ENCODE peak calls at places on chromosomes 4 and X, in nine cellular contexts. T, B, U, M, Q, I, O, K and C are unnamed samples.

GRCh38 chrX:68695206-68695845 is 47.9 kb downstream of the STARD8 start:
- DNase-seq in T (no peak), B (no peak), U (no peak), M (no peak), Q (no peak), I (no peak), O (peak; percentile 26), K (no peak), C (no peak)

GRCh38 chr4:177726111-177726510 is 283.9 kb upstream of the AGA start:
- DNase-seq in T (no peak), B (peak; percentile 36), U (no peak), M (no peak), Q (no peak), I (no peak), O (no peak), K (no peak), C (no peak)

GRCh38 chrX:39616098-39616729 is 481.5 kb downstream of the BCOR start:
- DNase-seq in T (no peak), B (no peak), U (no peak), M (no peak), Q (no peak), I (no peak), O (no peak), K (no peak), C (no peak)

GRCh38 chrX:24392709-24393108 is 32.3 kb downstream of the SUPT20HL1 start:
- DNase-seq in T (no peak), B (no peak), U (no peak), M (no peak), Q (no peak), I (no peak), O (no peak), K (no peak), C (no peak)

GRCh38 chr4:54439831-54440243 is 210.7 kb downstream of the PDGFRA start:
- DNase-seq in T (peak; percentile 60), B (peak; percentile 41), U (no peak), M (peak; percentile 15), Q (peak; percentile 45), I (peak; percentile 25), O (no peak), K (peak; percentile 5), C (no peak)

GRCh38 chr4:29037501-29037900 is 1682.7 kb upstream of the PCDH7 start:
- DNase-seq in T (no peak), B (no peak), U (no peak), M (no peak), Q (no peak), I (no peak), O (no peak), K (no peak), C (no peak)

GRCh38 chr4:29304595-29304994 is 1415.6 kb upstream of the PCDH7 start:
- DNase-seq in T (no peak), B (peak; percentile 42), U (no peak), M (no peak), Q (no peak), I (no peak), O (no peak), K (no peak), C (no peak)

GRCh38 chrX:964831-965416 is 247.5 kb downstream of the CRLF2 start:
- DNase-seq in T (no peak), B (no peak), U (no peak), M (no peak), Q (no peak), I (no peak), O (no peak), K (no peak), C (no peak)

GRCh38 chrX:2714551-2714950 is 23.5 kb downstream of the CD99 start:
- DNase-seq in T (peak; percentile 13), B (no peak), U (no peak), M (no peak), Q (no peak), I (no peak), O (no peak), K (no peak), C (no peak)

GRCh38 chr4:183182873-183183725 is 84.0 kb downstream of the WWC2 start:
- DNase-seq in T (no peak), B (peak; percentile 91), U (no peak), M (peak; percentile 22), Q (no peak), I (no peak), O (no peak), K (no peak), C (no peak)

GRCh38 chr4:147865926-147866325 is 134.0 kb downstream of the ARHGAP10 start:
- DNase-seq in T (no peak), B (peak; percentile 60), U (no peak), M (no peak), Q (no peak), I (no peak), O (no peak), K (no peak), C (no peak)

GRCh38 chr4:19983072-19983471 is 268.6 kb upstream of the SLIT2 start:
- DNase-seq in T (no peak), B (peak; percentile 99), U (no peak), M (no peak), Q (no peak), I (no peak), O (no peak), K (no peak), C (no peak)

GRCh38 chr4:1854752-1855151 is 1.2 kb downstream of the LETM1 start:
- DNase-seq in T (no peak), B (no peak), U (no peak), M (no peak), Q (no peak), I (no peak), O (no peak), K (no peak), C (no peak)

GRCh38 chr4:1857931-1858330 is 2.0 kb upstream of the LETM1 start:
- DNase-seq in T (no peak), B (no peak), U (no peak), M (no peak), Q (no peak), I (no peak), O (no peak), K (no peak), C (no peak)

GRCh38 chr4:1856920-1857699 is 1.2 kb upstream of the LETM1 start:
- DNase-seq in T (no peak), B (no peak), U (no peak), M (peak; percentile 52), Q (no peak), I (peak; percentile 43), O (no peak), K (peak; percentile 81), C (no peak)

GRCh38 chr4:1855334-1856070 is 454 bp downstream of the LETM1 start:
- DNase-seq in T (no peak), B (no peak), U (no peak), M (peak; percentile 42), Q (peak; percentile 54), I (peak; percentile 73), O (no peak), K (peak; percentile 33), C (no peak)

GRCh38 chr4:1856071-1856919 is at the start of gene LETM1:
- DNase-seq in T (peak; percentile 96), B (peak; percentile 95), U (peak; percentile 76), M (peak; percentile 95), Q (peak; percentile 98), I (peak; percentile 91), O (peak; percentile 68), K (peak; percentile 97), C (peak; percentile 83)
- TF ChIP-seq POLR2A in T (no peak), B (peak; percentile 67), U (peak; percentile 50), M (peak; percentile 64), Q (peak; percentile 66), I (peak; percentile 90), O (peak; percentile 82), K (no peak), C (peak; percentile 36)

DNA sequence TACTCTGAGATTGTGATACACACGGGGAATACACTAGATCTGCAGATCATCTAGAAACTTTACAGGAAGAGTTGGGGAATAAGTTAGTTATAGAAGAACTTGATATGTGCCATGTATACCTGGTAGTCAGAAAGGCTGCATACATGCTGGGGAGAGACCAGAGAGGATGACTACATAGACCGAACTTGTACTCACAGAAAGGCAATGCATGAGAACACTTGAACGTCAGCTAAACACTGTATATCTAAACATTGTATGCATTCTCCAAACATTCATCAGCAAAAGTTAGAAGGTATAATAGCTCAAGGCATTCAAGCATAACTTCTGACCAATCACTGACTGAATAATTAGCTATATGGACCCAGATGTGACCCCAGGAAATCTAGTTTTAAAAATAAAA is 78.0 kb upstream of the PDHA2 start:
- DNase-seq in T (no peak), B (peak; percentile 59), U (no peak), M (no peak), Q (no peak), I (no peak), O (no peak), K (no peak), C (no peak)
- H3K9me3 ChIP-seq in T (no peaks in the 10 kb centered on the region), B (peaks cover 10% of the 10 kb centered on the region), U (peaks cover 6% of the 10 kb centered on the region), M (no peaks in the 10 kb centered on the region), Q (no peaks in the 10 kb centered on the region), I (no peaks in the 10 kb centered on the region), O (no peaks in the 10 kb centered on the region), K (no peaks in the 10 kb centered on the region), C (peaks cover 6% of the 10 kb centered on the region)

GRCh38 chrX:94107981-94108380 is 434.0 kb downstream of the FAM133A start:
- DNase-seq in T (no peak), B (no peak), U (no peak), M (no peak), Q (no peak), I (no peak), O (no peak), K (no peak), C (no peak)
- TF ChIP-seq POLR2A in T (no peak), B (no peak), U (no peak), M (no peak), Q (no peak), I (no peak), O (no peak), K (no peak), C (no peak)

DNA sequence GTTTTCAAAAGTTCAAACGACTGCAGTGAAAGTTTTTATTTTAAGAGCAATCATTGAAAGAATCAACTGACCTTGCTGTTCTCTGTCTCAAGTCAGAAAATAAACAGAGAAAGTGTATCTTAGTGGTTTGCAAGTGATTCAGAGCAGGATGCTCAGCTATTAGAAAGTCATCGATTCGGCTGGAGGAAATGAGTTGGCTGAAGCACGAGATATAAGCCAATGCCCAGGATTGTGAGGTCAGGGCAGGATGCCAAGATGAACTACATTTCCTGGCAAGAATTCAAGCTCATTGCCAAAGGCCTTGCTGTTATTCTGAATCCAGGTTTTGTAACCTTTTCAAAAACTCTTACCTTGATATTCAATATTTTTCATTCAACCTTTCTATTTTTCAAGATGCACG is 541.4 kb upstream of the BOD1L1 start:
- DNase-seq in T (no peak), B (peak; percentile 91), U (no peak), M (no peak), Q (peak; percentile 68), I (no peak), O (peak; percentile 7), K (peak; percentile 45), C (no peak)
- H3K9me3 ChIP-seq in T (no peaks in the 10 kb centered on the region), B (no peaks in the 10 kb centered on the region), U (no peaks in the 10 kb centered on the region), M (no peaks in the 10 kb centered on the region), Q (no peaks in the 10 kb centered on the region), I (no peaks in the 10 kb centered on the region), O (no peaks in the 10 kb centered on the region), K (no peaks in the 10 kb centered on the region), C (no peaks in the 10 kb centered on the region)

GRCh38 chr4:101136373-101137370 is 210.7 kb downstream of the PPP3CA start:
- DNase-seq in T (no peak), B (no peak), U (no peak), M (no peak), Q (no peak), I (no peak), O (no peak), K (no peak), C (no peak)
- TF ChIP-seq POLR2A in T (no peak), B (no peak), U (no peak), M (no peak), Q (no peak), I (no peak), O (no peak), K (no peak), C (no peak)